ENCODE peak calls at places on chromosomes 12 and 14, in four cellular contexts. One of them, this sample, is unnamed.

GRCh38 chr14:64659366-64659765 is 44.9 kb upstream of the PLEKHG3 start:
- DNase-seq in effector memory CD4-positive, alpha-beta T cell: no peak
- DNase-seq in K562: no peak
- DNase-seq in sigmoid colon: no peak
- DNase-seq in this sample: no peak

GRCh38 chr12:23941780-23942179 is 7.7 kb downstream of the SOX5 start:
- DNase-seq in effector memory CD4-positive, alpha-beta T cell: no peak
- DNase-seq in K562: no peak
- DNase-seq in sigmoid colon: no peak
- DNase-seq in this sample: no peak

GRCh38 chr14:32076278-32077080 is 625 bp upstream of the ARHGAP5 start:
- DNase-seq in effector memory CD4-positive, alpha-beta T cell: peak; percentile 67
- DNase-seq in K562: peak; percentile 95
- DNase-seq in sigmoid colon: peak; percentile 98
- DNase-seq in this sample: peak; percentile 82

GRCh38 chr12:54385251-54385914 is 850 bp upstream of the ZNF385A start:
- DNase-seq in effector memory CD4-positive, alpha-beta T cell: no peak
- DNase-seq in K562: no peak
- DNase-seq in sigmoid colon: no peak
- DNase-seq in this sample: no peak

GRCh38 chr12:93818488-93819047 is 141.4 kb downstream of the CRADD start:
- DNase-seq in effector memory CD4-positive, alpha-beta T cell: no peak
- DNase-seq in K562: no peak
- DNase-seq in sigmoid colon: no peak
- DNase-seq in this sample: no peak

GRCh38 chr12:6262635-6263034 is 47.8 kb upstream of the PLEKHG6 start:
- DNase-seq in effector memory CD4-positive, alpha-beta T cell: no peak
- DNase-seq in K562: peak; percentile 22
- DNase-seq in sigmoid colon: no peak
- DNase-seq in this sample: no peak

GRCh38 chr12:109716512-109717389 is 3.1 kb downstream of the FAM222A start:
- DNase-seq in effector memory CD4-positive, alpha-beta T cell: no peak
- DNase-seq in K562: no peak
- DNase-seq in sigmoid colon: peak; percentile 92
- DNase-seq in this sample: no peak

GRCh38 chr14:99514552-99515300 is 33.5 kb downstream of the CCNK start:
- DNase-seq in effector memory CD4-positive, alpha-beta T cell: no peak
- DNase-seq in K562: no peak
- DNase-seq in sigmoid colon: no peak
- DNase-seq in this sample: no peak

GRCh38 chr12:75553398-75553797 is 42.0 kb upstream of the KRR1 start:
- DNase-seq in effector memory CD4-positive, alpha-beta T cell: no peak
- DNase-seq in K562: peak; percentile 2
- DNase-seq in sigmoid colon: no peak
- DNase-seq in this sample: no peak

GRCh38 chr14:100224229-100224628 is 14.7 kb upstream of the YY1 start:
- DNase-seq in effector memory CD4-positive, alpha-beta T cell: no peak
- DNase-seq in K562: no peak
- DNase-seq in sigmoid colon: no peak
- DNase-seq in this sample: no peak

GRCh38 chr14:57960946-57961792 is 95.3 kb upstream of the SLC35F4 start:
- DNase-seq in effector memory CD4-positive, alpha-beta T cell: no peak
- DNase-seq in K562: no peak
- DNase-seq in sigmoid colon: no peak
- DNase-seq in this sample: no peak

GRCh38 chr12:130589391-130590317 is 126.4 kb downstream of the RIMBP2 start:
- DNase-seq in effector memory CD4-positive, alpha-beta T cell: no peak
- DNase-seq in K562: no peak
- DNase-seq in sigmoid colon: no peak
- DNase-seq in this sample: no peak

GRCh38 chr12:11650697-11651281 is 1.3 kb downstream of the ETV6 start:
- DNase-seq in effector memory CD4-positive, alpha-beta T cell: no peak
- DNase-seq in K562: peak; percentile 34
- DNase-seq in sigmoid colon: no peak
- DNase-seq in this sample: no peak

GRCh38 chr12:52184813-52185212 is 7.0 kb downstream of the KRT80 start:
- DNase-seq in effector memory CD4-positive, alpha-beta T cell: no peak
- DNase-seq in K562: no peak
- DNase-seq in sigmoid colon: no peak
- DNase-seq in this sample: no peak

GRCh38 chr12:53561590-53561953 is 54.3 kb upstream of the NPFF start:
- DNase-seq in effector memory CD4-positive, alpha-beta T cell: no peak
- DNase-seq in K562: no peak
- DNase-seq in sigmoid colon: no peak
- DNase-seq in this sample: no peak

DNA sequence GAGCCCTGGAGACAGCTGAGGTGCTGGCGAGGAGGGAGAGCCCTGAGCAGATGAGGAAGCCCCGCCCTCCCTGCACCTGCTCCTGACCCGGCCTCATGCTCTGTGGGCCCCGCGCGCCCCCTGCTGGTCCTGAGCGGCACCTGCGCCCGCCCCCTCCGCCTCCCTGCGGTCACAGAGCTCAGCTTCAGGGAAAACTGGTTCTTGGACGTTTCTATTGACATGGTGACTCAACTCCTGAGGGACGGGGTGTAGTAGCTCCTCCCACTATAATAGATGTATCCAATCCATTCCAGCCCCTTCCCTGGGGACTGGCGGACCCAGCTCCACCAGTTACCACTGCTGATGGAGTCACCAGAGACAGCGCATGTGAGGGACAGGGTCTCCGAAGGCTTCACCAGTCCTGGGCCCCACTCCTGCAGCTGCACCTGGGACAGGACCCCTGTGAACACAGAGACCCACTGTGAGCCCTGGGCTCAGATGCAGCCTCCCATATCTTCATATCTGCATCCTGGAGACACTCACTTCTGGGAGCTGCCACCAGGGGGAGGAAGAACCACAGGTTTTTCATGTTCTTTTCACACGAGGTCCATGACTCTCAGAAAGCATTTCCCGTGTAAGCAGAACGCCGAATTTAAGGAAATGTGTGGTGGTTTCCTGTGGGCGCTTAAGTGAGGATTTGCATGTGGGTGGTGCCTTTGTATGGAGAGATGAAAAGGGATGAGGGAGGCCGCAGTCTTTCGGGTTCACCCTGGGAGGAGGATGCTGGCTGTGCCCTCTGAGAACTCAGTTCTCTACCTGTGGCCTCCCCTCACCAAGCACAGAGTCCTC is 1346.5 kb downstream of the TMEM121 start:
- DNase-seq in effector memory CD4-positive, alpha-beta T cell: peak; percentile 65
- DNase-seq in K562: peak; percentile 15
- DNase-seq in sigmoid colon: no peak
- DNase-seq in this sample: peak; percentile 61
- H3K9me3 ChIP-seq in effector memory CD4-positive, alpha-beta T cell: no peaks in the 10 kb centered on the region
- H3K9me3 ChIP-seq in K562: no peaks in the 10 kb centered on the region
- H3K9me3 ChIP-seq in sigmoid colon: no peaks in the 10 kb centered on the region
- H3K9me3 ChIP-seq in this sample: no peaks in the 10 kb centered on the region

GRCh38 chr12:29608581-29608980 is 111.1 kb upstream of the OVCH1 start:
- DNase-seq in effector memory CD4-positive, alpha-beta T cell: no peak
- DNase-seq in K562: no peak
- DNase-seq in sigmoid colon: no peak
- DNase-seq in this sample: no peak
- H3K9me3 ChIP-seq in effector memory CD4-positive, alpha-beta T cell: no peaks in the 10 kb centered on the region
- H3K9me3 ChIP-seq in K562: no peaks in the 10 kb centered on the region
- H3K9me3 ChIP-seq in sigmoid colon: no peaks in the 10 kb centered on the region
- H3K9me3 ChIP-seq in this sample: no peaks in the 10 kb centered on the region

GRCh38 chr12:87509233-87509820 is 519.9 kb downstream of the C12orf50 start:
- DNase-seq in effector memory CD4-positive, alpha-beta T cell: no peak
- DNase-seq in K562: no peak
- DNase-seq in sigmoid colon: no peak
- DNase-seq in this sample: no peak
- H3K9me3 ChIP-seq in effector memory CD4-positive, alpha-beta T cell: no peaks in the 10 kb centered on the region
- H3K9me3 ChIP-seq in K562: peaks cover 2% of the 10 kb centered on the region
- H3K9me3 ChIP-seq in sigmoid colon: no peaks in the 10 kb centered on the region
- H3K9me3 ChIP-seq in this sample: peaks cover 3% of the 10 kb centered on the region

GRCh38 chr12:108525681-108526080 is 10.6 kb downstream of the FICD start:
- DNase-seq in effector memory CD4-positive, alpha-beta T cell: no peak
- DNase-seq in K562: no peak
- DNase-seq in sigmoid colon: no peak
- DNase-seq in this sample: no peak
- H3K9me3 ChIP-seq in effector memory CD4-positive, alpha-beta T cell: no peaks in the 10 kb centered on the region
- H3K9me3 ChIP-seq in K562: no peaks in the 10 kb centered on the region
- H3K9me3 ChIP-seq in sigmoid colon: no peaks in the 10 kb centered on the region
- H3K9me3 ChIP-seq in this sample: no peaks in the 10 kb centered on the region

GRCh38 chr12:28909291-28909690 is 239.8 kb upstream of the FAR2 start:
- DNase-seq in effector memory CD4-positive, alpha-beta T cell: no peak
- DNase-seq in K562: no peak
- DNase-seq in sigmoid colon: no peak
- DNase-seq in this sample: no peak
- H3K9me3 ChIP-seq in effector memory CD4-positive, alpha-beta T cell: no peaks in the 10 kb centered on the region
- H3K9me3 ChIP-seq in K562: peaks cover 3% of the 10 kb centered on the region
- H3K9me3 ChIP-seq in sigmoid colon: peaks cover 12% of the 10 kb centered on the region
- H3K9me3 ChIP-seq in this sample: peaks cover 6% of the 10 kb centered on the region

GRCh38 chr14:61380984-61381383 is 59.6 kb downstream of the PRKCH start:
- DNase-seq in effector memory CD4-positive, alpha-beta T cell: no peak
- DNase-seq in K562: no peak
- DNase-seq in sigmoid colon: no peak
- DNase-seq in this sample: no peak
- H3K9me3 ChIP-seq in effector memory CD4-positive, alpha-beta T cell: no peaks in the 10 kb centered on the region
- H3K9me3 ChIP-seq in K562: no peaks in the 10 kb centered on the region
- H3K9me3 ChIP-seq in sigmoid colon: no peaks in the 10 kb centered on the region
- H3K9me3 ChIP-seq in this sample: no peaks in the 10 kb centered on the region

DNA sequence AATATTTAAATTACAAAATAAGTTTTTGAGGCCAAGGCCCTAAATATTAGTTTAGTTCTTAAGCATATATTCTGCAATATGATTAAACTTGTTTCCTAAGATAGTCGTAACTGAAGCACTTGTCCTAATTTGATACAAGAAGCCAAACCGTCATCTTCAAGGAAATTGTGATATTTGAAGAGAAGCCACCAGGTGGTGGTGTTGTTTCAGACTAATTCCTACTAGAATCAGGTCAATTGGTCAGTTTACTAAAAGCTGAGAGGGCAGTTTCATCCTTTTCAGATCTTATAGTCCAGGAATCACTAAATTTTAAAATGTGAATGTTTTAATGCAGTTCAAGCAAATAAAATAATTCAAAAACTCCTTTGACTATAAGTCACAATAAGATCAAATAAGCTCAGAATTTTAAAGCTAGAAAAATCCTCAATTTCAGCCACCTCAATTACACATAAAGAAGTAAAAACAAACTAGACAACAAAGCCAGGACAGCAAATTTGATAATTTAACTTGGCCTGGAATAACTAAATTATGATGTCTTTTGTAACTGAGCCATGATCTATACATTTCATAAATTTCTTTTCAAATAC is 7.1 kb upstream of the ARL1 start:
- DNase-seq in effector memory CD4-positive, alpha-beta T cell: no peak
- DNase-seq in K562: peak; percentile 78
- DNase-seq in sigmoid colon: no peak
- DNase-seq in this sample: no peak
- H3K9me3 ChIP-seq in effector memory CD4-positive, alpha-beta T cell: no peaks in the 10 kb centered on the region
- H3K9me3 ChIP-seq in K562: no peaks in the 10 kb centered on the region
- H3K9me3 ChIP-seq in sigmoid colon: no peaks in the 10 kb centered on the region
- H3K9me3 ChIP-seq in this sample: no peaks in the 10 kb centered on the region

GRCh38 chr12:59155448-59155847 is 235.1 kb upstream of the LRIG3 start:
- DNase-seq in effector memory CD4-positive, alpha-beta T cell: no peak
- DNase-seq in K562: no peak
- DNase-seq in sigmoid colon: no peak
- DNase-seq in this sample: no peak
- H3K9me3 ChIP-seq in effector memory CD4-positive, alpha-beta T cell: no peaks in the 10 kb centered on the region
- H3K9me3 ChIP-seq in K562: no peaks in the 10 kb centered on the region
- H3K9me3 ChIP-seq in sigmoid colon: no peaks in the 10 kb centered on the region
- H3K9me3 ChIP-seq in this sample: no peaks in the 10 kb centered on the region

DNA sequence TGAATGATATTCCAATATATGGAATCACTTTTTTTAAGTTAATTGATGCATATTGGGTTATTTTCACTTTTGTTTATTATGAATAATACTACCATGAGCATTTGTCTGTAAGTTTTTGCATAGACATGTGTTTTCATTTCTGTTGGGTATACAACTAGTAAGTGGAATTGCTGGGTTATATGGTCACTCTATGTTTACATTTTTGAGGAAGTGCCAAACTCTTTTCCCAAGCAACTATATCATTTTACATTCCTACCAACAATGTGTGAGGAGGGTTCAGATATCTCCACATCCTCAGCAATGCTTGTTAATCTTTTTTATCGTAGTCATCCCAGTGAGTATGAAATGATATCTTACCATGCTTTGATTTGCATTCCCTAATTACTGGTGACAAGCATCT is 64.0 kb downstream of the MON2 start:
- DNase-seq in effector memory CD4-positive, alpha-beta T cell: no peak
- DNase-seq in K562: no peak
- DNase-seq in sigmoid colon: no peak
- DNase-seq in this sample: no peak
- H3K9me3 ChIP-seq in effector memory CD4-positive, alpha-beta T cell: no peaks in the 10 kb centered on the region
- H3K9me3 ChIP-seq in K562: no peaks in the 10 kb centered on the region
- H3K9me3 ChIP-seq in sigmoid colon: no peaks in the 10 kb centered on the region
- H3K9me3 ChIP-seq in this sample: no peaks in the 10 kb centered on the region